ENCODE peak calls at places on chromosomes 1 and 21, in ten cellular contexts. M is NCI-H1092, T is mucosa of gallbladder, Z is cardiac muscle cell, V is NCI-H526, U is GM12865, C is NCI-H1105 treated with DMSO at 0.1 percent for 48 hours, J is stromal cell of bone marrow, B is EL, K is SHP77. I is an unnamed sample.

GRCh38 chr1:167491586-167492408 is 26.5 kb downstream of the CD247 start:
- DNase-seq in K (peak), M (no peak), C (no peak), J (no peak), T (no peak), Z (no peak), V (no peak), B (no peak), U (no peak), I (no peak)

GRCh38 chr1:202361701-202362100 is 13.2 kb downstream of the PPP1R12B start:
- DNase-seq in M (no peak), B (no peak), C (no peak), J (no peak), Z (no peak), U (no peak), T (no peak), V (no peak), K (no peak), I (peak)

GRCh38 chr1:193932979-193933378 is 746.6 kb upstream of the B3GALT2 start:
- DNase-seq in C (no peak), M (no peak), T (no peak), J (no peak), U (no peak), Z (no peak), B (no peak), K (no peak), V (no peak), I (no peak)

GRCh38 chr1:62176597-62177312 is 17.9 kb upstream of the L1TD1 start:
- DNase-seq in M (no peak), T (no peak), Z (no peak), U (no peak), V (no peak), B (no peak), K (no peak), J (no peak), C (no peak), I (no peak)

GRCh38 chr1:36703526-36704208 is 221.0 kb upstream of the CSF3R start:
- DNase-seq in Z (peak), K (peak), U (peak), J (peak), M (peak), T (peak), B (peak), C (peak), V (peak), I (peak)

GRCh38 chr1:115337633-115338456 is at the start of gene NGF:
- DNase-seq in V (peak), J (no peak), M (no peak), Z (peak), T (no peak), B (peak), K (peak), U (no peak), C (peak), I (no peak)

GRCh38 chr1:202860744-202861419 is 28.1 kb downstream of the RABIF start:
- DNase-seq in K (peak), B (peak), C (peak), V (peak), Z (peak), J (no peak), M (peak), T (peak), U (no peak), I (peak)

GRCh38 chr1:21586926-21587601 is 77.8 kb downstream of the ALPL start:
- DNase-seq in T (peak), Z (peak), U (no peak), C (no peak), J (peak), K (peak), M (no peak), V (no peak), B (peak), I (peak)

GRCh38 chr21:39189857-39190604 is 6.8 kb upstream of the PSMG1 start:
- DNase-seq in Z (no peak), T (no peak), V (no peak), U (no peak), C (no peak), M (no peak), B (peak), K (no peak), J (peak), I (no peak)

GRCh38 chr21:31354604-31355443 is 10.8 kb upstream of the TIAM1 start:
- DNase-seq in U (peak), J (peak), M (no peak), K (no peak), B (peak), C (no peak), T (peak), V (no peak), Z (peak), I (no peak)

GRCh38 chr1:180365039-180365438 is 135.0 kb downstream of the LHX4 start:
- DNase-seq in B (no peak), M (no peak), V (peak), J (no peak), U (peak), T (no peak), C (no peak), Z (no peak), K (no peak), I (no peak)

GRCh38 chr1:208681878-208682663 is 437.9 kb upstream of the PLXNA2 start:
- DNase-seq in B (no peak), J (peak), Z (no peak), V (no peak), K (no peak), U (no peak), T (no peak), M (no peak), C (no peak), I (no peak)

GRCh38 chr1:158037876-158038359 is 44.5 kb downstream of the KIRREL1 start:
- DNase-seq in T (no peak), V (peak), K (no peak), B (peak), U (no peak), J (no peak), C (peak), Z (peak), M (no peak), I (no peak)

GRCh38 chr1:182684128-182684828 is at the start of gene RGS8:
- DNase-seq in V (no peak), M (peak), J (no peak), Z (no peak), C (no peak), T (no peak), K (peak), B (no peak), U (no peak), I (no peak)

GRCh38 chr1:97050501-97050900 is 328.9 kb downstream of the PTBP2 start:
- DNase-seq in C (peak), V (peak), M (no peak), U (peak), J (peak), B (peak), K (no peak), T (no peak), Z (peak), I (peak)

GRCh38 chr1:52697795-52698674 is at the start of gene COA7:
- DNase-seq in K (peak), M (peak), V (peak), B (peak), U (peak), Z (peak), J (peak), C (peak), T (peak), I (peak)

GRCh38 chr1:36522021-36522420 is 39.3 kb upstream of the CSF3R start:
- DNase-seq in Z (no peak), U (no peak), T (no peak), M (no peak), J (no peak), C (no peak), B (no peak), K (no peak), V (no peak), I (no peak)

I was measured in HAP-1.